ENCODE peak calls at places on chromosomes 16 and 17, in five cellular contexts. Q is mesothelial cell of epicardium, N is amniotic epithelial cell, X is NCI-H2029, P is small intestine. Y is an unnamed sample.

GRCh38 chr16:89009343-89010209 is 32.6 kb upstream of the CBFA2T3 start:
- DNase-seq in Q (peak), N (peak), X (no peak), P (peak), Y (no peak)

GRCh38 chr17:20073056-20073979 is 64.2 kb downstream of the SPECC1 start:
- DNase-seq in Q (no peak), N (peak), X (no peak), P (no peak), Y (no peak)

GRCh38 chr17:69561462-69561861 is 147.0 kb downstream of the MAP2K6 start:
- DNase-seq in Q (no peak), N (no peak), X (no peak), P (no peak), Y (no peak)

GRCh38 chr16:48629531-48629930 is 19.6 kb upstream of the N4BP1 start:
- DNase-seq in Q (no peak), N (no peak), X (no peak), P (no peak), Y (no peak)

GRCh38 chr16:17359778-17360177 is 111.0 kb downstream of the XYLT1 start:
- DNase-seq in Q (no peak), N (peak), X (peak), P (no peak), Y (no peak)

GRCh38 chr16:88695218-88695617 is 8.9 kb upstream of the SNAI3 start:
- DNase-seq in Q (no peak), N (no peak), X (no peak), P (no peak), Y (no peak)

GRCh38 chr17:1145311-1145986 is 34.3 kb downstream of the ABR start:
- DNase-seq in Q (no peak), N (no peak), X (no peak), P (no peak), Y (no peak)

GRCh38 chr16:22191966-22192260 is 14.2 kb upstream of the EEF2K start:
- DNase-seq in Q (no peak), N (no peak), X (peak), P (no peak), Y (no peak)

GRCh38 chr17:19359856-19360255 is 2.7 kb downstream of the B9D1 start:
- DNase-seq in Q (no peak), N (no peak), X (no peak), P (no peak), Y (no peak)

GRCh38 chr16:65068151-65068740 is 53.6 kb downstream of the CDH11 start:
- DNase-seq in Q (no peak), N (peak), X (no peak), P (no peak), Y (no peak)

GRCh38 chr16:19338335-19338734 is 52.8 kb downstream of the CLEC19A start:
- DNase-seq in Q (no peak), N (no peak), X (peak), P (peak), Y (no peak)

GRCh38 chr17:81708739-81709185 is 3.3 kb upstream of the SLC25A10 start:
- DNase-seq in Q (no peak), N (no peak), X (no peak), P (no peak), Y (no peak)

GRCh38 chr17:40862985-40863733 is 3.9 kb downstream of the KRT12 start:
- DNase-seq in Q (no peak), N (no peak), X (no peak), P (no peak), Y (no peak)

GRCh38 chr16:23160574-23160973 is 11.3 kb upstream of the USP31 start:
- DNase-seq in Q (no peak), N (no peak), X (no peak), P (no peak), Y (no peak)

GRCh38 chr17:55219484-55219883 is 45.3 kb upstream of the HLF start:
- DNase-seq in Q (no peak), N (no peak), X (no peak), P (no peak), Y (no peak)

GRCh38 chr17:66540131-66540781 is 237.8 kb downstream of the PRKCA start:
- DNase-seq in Q (no peak), N (peak), X (no peak), P (no peak), Y (no peak)

GRCh38 chr17:45231481-45232116 is 9.9 kb downstream of the FMNL1 start:
- DNase-seq in Q (no peak), N (no peak), X (no peak), P (no peak), Y (peak)

GRCh38 chr17:80095038-80095843 is 6.1 kb upstream of the GAA start:
- DNase-seq in Q (no peak), N (no peak), X (no peak), P (no peak), Y (no peak)

GRCh38 chr17:200604-200985 is 19.1 kb upstream of the DOC2B start:
- DNase-seq in Q (no peak), N (no peak), X (no peak), P (no peak), Y (no peak)

GRCh38 chr17:14745122-14745521 is 444.2 kb downstream of the HS3ST3B1 start:
- DNase-seq in Q (no peak), N (peak), X (no peak), P (no peak), Y (no peak)

Y was measured in NCI-H774.